ENCODE peak calls at places on chromosome 15, in eight cellular contexts. N, R, D, U, F, A, L and W are unnamed samples.

GRCh38 chr15:65101418-65101890 is 13.5 kb downstream of the UBAP1L start:
- DNase-seq in N (no peak), R (peak), D (peak), U (no peak), F (peak), A (no peak), L (peak), W (no peak)

GRCh38 chr15:99180287-99180962 is 69.0 kb downstream of the TTC23 start:
- DNase-seq in N (peak), R (no peak), D (no peak), U (no peak), F (no peak), A (no peak), L (no peak), W (no peak)

GRCh38 chr15:50183112-50183794 is 1.3 kb downstream of the SLC27A2 start:
- DNase-seq in N (no peak), R (no peak), D (no peak), U (no peak), F (no peak), A (no peak), L (peak), W (no peak)

GRCh38 chr15:77860101-77860691 is 217.3 kb downstream of the TBC1D2B start:
- DNase-seq in N (no peak), R (no peak), D (no peak), U (no peak), F (no peak), A (no peak), L (no peak), W (no peak)

GRCh38 chr15:99384992-99385669 is 133.8 kb downstream of the LRRC28 start:
- DNase-seq in N (no peak), R (no peak), D (no peak), U (no peak), F (no peak), A (no peak), L (no peak), W (no peak)

GRCh38 chr15:91535856-91536500 is 317.5 kb upstream of the SLCO3A1 start:
- DNase-seq in N (no peak), R (no peak), D (no peak), U (no peak), F (no peak), A (peak), L (no peak), W (no peak)

GRCh38 chr15:79923068-79923514 is 26.3 kb upstream of the MTHFS start:
- DNase-seq in N (peak), R (peak), D (peak), U (peak), F (peak), A (peak), L (peak), W (no peak)

GRCh38 chr15:73127302-73127936 is 75.2 kb downstream of the NEO1 start:
- DNase-seq in N (peak), R (no peak), D (peak), U (no peak), F (peak), A (peak), L (peak), W (no peak)

GRCh38 chr15:56918907-56919707 is 663 bp downstream of the TCF12 start:
- DNase-seq in N (peak), R (peak), D (peak), U (no peak), F (peak), A (no peak), L (peak), W (no peak)

GRCh38 chr15:98754283-98755022 is 106.1 kb downstream of the IGF1R start:
- DNase-seq in N (no peak), R (no peak), D (no peak), U (no peak), F (no peak), A (no peak), L (no peak), W (no peak)

GRCh38 chr15:56251315-56252091 is 7.8 kb upstream of the RFX7 start:
- DNase-seq in N (no peak), R (no peak), D (no peak), U (no peak), F (no peak), A (no peak), L (no peak), W (no peak)

GRCh38 chr15:89419370-89419984 is 76.9 kb downstream of the RHCG start:
- DNase-seq in N (no peak), R (peak), D (no peak), U (no peak), F (peak), A (no peak), L (peak), W (no peak)

GRCh38 chr15:100279849-100280248 is 61.9 kb downstream of the ADAMTS17 start:
- DNase-seq in N (no peak), R (no peak), D (no peak), U (no peak), F (no peak), A (no peak), L (no peak), W (no peak)

GRCh38 chr15:82621970-82622369 is 25.2 kb downstream of the CPEB1 start:
- DNase-seq in N (no peak), R (no peak), D (no peak), U (no peak), F (no peak), A (no peak), L (no peak), W (no peak)

GRCh38 chr15:94242257-94242656 is 10.9 kb downstream of the MCTP2 start:
- DNase-seq in N (no peak), R (no peak), D (no peak), U (no peak), F (no peak), A (no peak), L (no peak), W (no peak)

GRCh38 chr15:91946914-91947313 is 93.4 kb downstream of the SLCO3A1 start:
- DNase-seq in N (no peak), R (no peak), D (no peak), U (no peak), F (no peak), A (peak), L (no peak), W (no peak)

GRCh38 chr15:90883971-90884718 is at the start of gene FES:
- DNase-seq in N (no peak), R (no peak), D (no peak), U (no peak), F (no peak), A (no peak), L (no peak), W (no peak)

GRCh38 chr15:75864213-75865059 is 21.2 kb downstream of the UBE2Q2 start:
- DNase-seq in N (no peak), R (no peak), D (no peak), U (no peak), F (no peak), A (no peak), L (no peak), W (no peak)

GRCh38 chr15:101121511-101122090 is 130.2 kb downstream of the CHSY1 start:
- DNase-seq in N (no peak), R (peak), D (no peak), U (peak), F (no peak), A (peak), L (no peak), W (no peak)

GRCh38 chr15:82647835-82648256 is 683 bp upstream of the CPEB1 start:
- DNase-seq in N (no peak), R (peak), D (no peak), U (no peak), F (peak), A (peak), L (no peak), W (no peak)

GRCh38 chr15:40307421-40308165 is at the start of gene PLCB2:
- DNase-seq in N (peak), R (peak), D (no peak), U (no peak), F (no peak), A (peak), L (peak), W (no peak)

GRCh38 chr15:44882499-44882968 is 74.0 kb upstream of the TERB2 start:
- DNase-seq in N (no peak), R (peak), D (no peak), U (no peak), F (no peak), A (no peak), L (no peak), W (no peak)